ENCODE peak calls at places on chromosomes 7 and 10, in six cellular contexts. N, Y, M, K, F and L are unnamed samples.

GRCh38 chr10:103665439-103665838 is 171.9 kb downstream of the NEURL1 start:
- DNase-seq in K (no peak), F (no peak), Y (no peak), M (peak), N (no peak), L (no peak)

GRCh38 chr7:23514755-23515154 is 17.0 kb downstream of the TRA2A start:
- DNase-seq in F (no peak), N (no peak), M (no peak), Y (no peak), K (no peak), L (no peak)

GRCh38 chr10:26759008-26759407 is 61.5 kb downstream of the PDSS1 start:
- DNase-seq in Y (no peak), F (no peak), M (no peak), N (no peak), K (no peak), L (no peak)

GRCh38 chr10:17981766-17982380 is 30.2 kb downstream of the SLC39A12 start:
- DNase-seq in F (no peak), K (no peak), M (no peak), N (no peak), Y (no peak), L (peak)

GRCh38 chr7:19114591-19114855 is 2.9 kb downstream of the TWIST1 start:
- DNase-seq in K (no peak), N (no peak), F (no peak), Y (no peak), M (no peak), L (no peak)

GRCh38 chr7:28070311-28071055 is 110.1 kb downstream of the JAZF1 start:
- DNase-seq in M (no peak), K (peak), Y (no peak), N (no peak), F (no peak), L (no peak)

GRCh38 chr7:45881759-45882464 is 6.4 kb upstream of the IGFBP1 start:
- DNase-seq in K (no peak), Y (no peak), N (no peak), F (no peak), M (no peak), L (peak)

GRCh38 chr7:94374231-94374630 is 20.5 kb upstream of the COL1A2 start:
- DNase-seq in K (peak), M (peak), N (no peak), Y (peak), F (peak), L (peak)

GRCh38 chr7:16609842-16610450 is 35.6 kb downstream of the ANKMY2 start:
- DNase-seq in M (no peak), F (no peak), K (no peak), Y (no peak), N (no peak), L (no peak)

GRCh38 chr7:34523233-34523918 is 134.6 kb upstream of the NPSR1 start:
- DNase-seq in N (no peak), K (no peak), F (no peak), M (no peak), Y (no peak), L (no peak)

GRCh38 chr7:45246339-45246738 is 88.7 kb downstream of the RAMP3 start:
- DNase-seq in K (no peak), F (no peak), M (no peak), N (no peak), Y (no peak), L (no peak)

GRCh38 chr7:112410087-112410486 is 40.2 kb upstream of the IFRD1 start:
- DNase-seq in K (no peak), Y (no peak), M (no peak), F (no peak), N (no peak), L (no peak)

GRCh38 chr7:38760226-38760625 is 129.1 kb upstream of the AMPH start:
- DNase-seq in K (no peak), Y (no peak), N (no peak), M (no peak), F (no peak), L (no peak)

GRCh38 chr7:135597181-135597925 is 39.6 kb downstream of the NUP205 start:
- DNase-seq in F (no peak), K (no peak), N (no peak), M (no peak), Y (no peak), L (no peak)

GRCh38 chr7:103857435-103857834 is 132.0 kb downstream of the RELN start:
- DNase-seq in M (no peak), N (no peak), F (no peak), K (no peak), Y (no peak), L (no peak)

GRCh38 chr7:135335628-135336139 is 102.0 kb downstream of the STRA8 start:
- DNase-seq in F (peak), Y (peak), N (peak), M (peak), K (peak), L (peak)

GRCh38 chr7:46145412-46145811 is 224.3 kb upstream of the IGFBP3 start:
- DNase-seq in K (peak), N (no peak), M (no peak), F (peak), Y (no peak), L (peak)

GRCh38 chr7:37920619-37921339 is at the start of gene EPDR1:
- DNase-seq in N (no peak), F (peak), M (peak), K (peak), Y (peak), L (peak)

GRCh38 chr10:125866421-125867029 is 14.6 kb downstream of the DHX32 start:
- DNase-seq in F (no peak), Y (peak), M (no peak), K (no peak), N (no peak), L (no peak)

GRCh38 chr7:100115026-100115425 is 4.1 kb downstream of the TAF6 start:
- DNase-seq in M (no peak), N (no peak), F (no peak), Y (no peak), K (no peak), L (no peak)

GRCh38 chr10:119666709-119667004 is 15.5 kb downstream of the BAG3 start:
- DNase-seq in Y (no peak), M (no peak), F (no peak), K (no peak), N (no peak), L (no peak)

GRCh38 chr10:24503627-24504320 is 219.9 kb downstream of the ARHGAP21 start:
- DNase-seq in F (peak), Y (peak), N (peak), M (no peak), K (no peak), L (peak)

GRCh38 chr10:6221971-6222751 is 19.4 kb downstream of the PFKFB3 start:
- DNase-seq in Y (no peak), N (no peak), K (no peak), M (no peak), F (no peak), L (peak)

GRCh38 chr7:31744294-31744874 is 57.4 kb downstream of the PPP1R17 start:
- DNase-seq in F (peak), K (peak), Y (peak), N (peak), M (peak), L (peak)

GRCh38 chr10:86439544-86439943 is 72.9 kb upstream of the GRID1 start:
- DNase-seq in K (peak), M (peak), N (no peak), Y (peak), F (peak), L (no peak)

GRCh38 chr7:157699357-157700013 is 362.7 kb downstream of the DNAJB6 start:
- DNase-seq in M (no peak), N (no peak), F (no peak), K (no peak), Y (peak), L (no peak)

GRCh38 chr7:41188163-41189130 is 514.4 kb downstream of the INHBA start:
- DNase-seq in K (no peak), N (no peak), Y (no peak), F (no peak), M (no peak), L (peak)

GRCh38 chr10:113979378-113979777 is 64.3 kb upstream of the ADRB1 start:
- DNase-seq in Y (no peak), M (no peak), N (no peak), F (no peak), K (no peak), L (no peak)

GRCh38 chr7:12584940-12585339 is 14.4 kb downstream of the SCIN start:
- DNase-seq in F (no peak), M (no peak), Y (peak), N (no peak), K (no peak), L (no peak)

GRCh38 chr7:105438847-105439173 is 50.1 kb upstream of the SRPK2 start:
- DNase-seq in N (no peak), M (no peak), Y (no peak), K (no peak), F (no peak), L (no peak)
- TF ChIP-seq POLR2A in N (no peak), M (no peak), Y (no peak), K (no peak), F (no peak), L (no peak)

GRCh38 chr7:88218836-88219605 is 817 bp downstream of the SRI start:
- DNase-seq in N (no peak), F (peak), Y (peak), K (peak), M (peak), L (peak)
- TF ChIP-seq POLR2A in N (peak), F (peak), Y (peak), K (no peak), M (no peak), L (no peak)

GRCh38 chr7:155205368-155206285 is 92.1 kb upstream of the INSIG1 start:
- DNase-seq in F (peak), Y (peak), M (peak), K (peak), N (peak), L (peak)
- TF ChIP-seq POLR2A in F (peak), Y (peak), M (no peak), K (peak), N (peak), L (peak)

GRCh38 chr10:42783181-42783549 is 570 bp downstream of the BMS1 start:
- DNase-seq in Y (peak), F (no peak), M (no peak), K (no peak), N (no peak), L (peak)

GRCh38 chr10:42785759-42786158 is 3.2 kb downstream of the BMS1 start:
- DNase-seq in F (no peak), N (no peak), K (no peak), Y (no peak), M (no peak), L (no peak)

GRCh38 chr10:42782446-42783180 is at the start of gene BMS1:
- DNase-seq in N (peak), F (peak), M (peak), K (peak), Y (peak), L (peak)

GRCh38 chr10:42780456-42780855 is 2.1 kb upstream of the BMS1 start:
- DNase-seq in F (no peak), Y (no peak), M (no peak), N (no peak), K (no peak), L (no peak)

DNA sequence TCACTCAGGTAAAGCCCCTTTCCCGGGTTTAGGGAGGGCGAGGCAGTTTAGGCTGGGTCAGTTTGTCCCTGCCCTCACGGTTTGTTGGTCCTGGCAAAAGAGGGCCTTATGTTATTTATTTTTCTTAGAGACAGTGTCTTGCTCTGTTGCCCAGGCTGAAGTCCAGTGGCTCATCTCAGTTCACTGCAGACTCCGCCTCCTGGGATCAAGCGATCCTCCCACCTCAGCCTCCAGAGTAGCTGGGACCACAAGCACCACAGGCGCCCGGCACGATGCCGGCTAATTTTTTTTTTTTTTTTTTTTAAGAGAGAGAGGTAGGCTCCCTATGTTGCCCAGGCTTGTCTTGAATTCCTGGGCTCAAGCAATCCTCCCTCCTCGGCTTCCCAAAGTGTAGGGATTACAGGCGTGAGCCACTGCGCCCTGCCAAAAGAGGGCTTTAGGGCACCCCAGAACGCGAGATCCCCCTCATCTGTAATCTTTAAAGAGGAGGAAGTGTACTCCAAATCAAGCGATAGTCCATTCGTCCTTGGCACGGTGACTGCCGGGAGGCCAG is 626 bp upstream of the BMS1 start:
- DNase-seq in K (no peak), F (no peak), N (no peak), Y (peak), M (no peak), L (no peak)
- TF ChIP-seq POLR2A in K (no peak), F (no peak), N (no peak), Y (no peak), M (no peak), L (no peak)

GRCh38 chr7:74083117-74083876 is at the start of gene LIMK1:
- DNase-seq in N (peak), F (peak), M (peak), K (peak), Y (peak), L (peak)

GRCh38 chr7:74083928-74084721 is 521 bp downstream of the LIMK1 start:
- DNase-seq in M (no peak), F (no peak), N (no peak), Y (peak), K (no peak), L (peak)

GRCh38 chr7:74087791-74088453 is 4.3 kb downstream of the LIMK1 start:
- DNase-seq in N (no peak), M (no peak), Y (no peak), K (no peak), F (no peak), L (no peak)

GRCh38 chr7:74082770-74083116 is 861 bp upstream of the LIMK1 start:
- DNase-seq in N (no peak), M (no peak), K (no peak), Y (no peak), F (no peak), L (no peak)

GRCh38 chr7:74084722-74085578 is 1.3 kb downstream of the LIMK1 start:
- DNase-seq in N (no peak), M (no peak), Y (no peak), F (no peak), K (no peak), L (no peak)
- TF ChIP-seq POLR2A in N (no peak), M (no peak), Y (no peak), F (no peak), K (no peak), L (no peak)

DNA sequence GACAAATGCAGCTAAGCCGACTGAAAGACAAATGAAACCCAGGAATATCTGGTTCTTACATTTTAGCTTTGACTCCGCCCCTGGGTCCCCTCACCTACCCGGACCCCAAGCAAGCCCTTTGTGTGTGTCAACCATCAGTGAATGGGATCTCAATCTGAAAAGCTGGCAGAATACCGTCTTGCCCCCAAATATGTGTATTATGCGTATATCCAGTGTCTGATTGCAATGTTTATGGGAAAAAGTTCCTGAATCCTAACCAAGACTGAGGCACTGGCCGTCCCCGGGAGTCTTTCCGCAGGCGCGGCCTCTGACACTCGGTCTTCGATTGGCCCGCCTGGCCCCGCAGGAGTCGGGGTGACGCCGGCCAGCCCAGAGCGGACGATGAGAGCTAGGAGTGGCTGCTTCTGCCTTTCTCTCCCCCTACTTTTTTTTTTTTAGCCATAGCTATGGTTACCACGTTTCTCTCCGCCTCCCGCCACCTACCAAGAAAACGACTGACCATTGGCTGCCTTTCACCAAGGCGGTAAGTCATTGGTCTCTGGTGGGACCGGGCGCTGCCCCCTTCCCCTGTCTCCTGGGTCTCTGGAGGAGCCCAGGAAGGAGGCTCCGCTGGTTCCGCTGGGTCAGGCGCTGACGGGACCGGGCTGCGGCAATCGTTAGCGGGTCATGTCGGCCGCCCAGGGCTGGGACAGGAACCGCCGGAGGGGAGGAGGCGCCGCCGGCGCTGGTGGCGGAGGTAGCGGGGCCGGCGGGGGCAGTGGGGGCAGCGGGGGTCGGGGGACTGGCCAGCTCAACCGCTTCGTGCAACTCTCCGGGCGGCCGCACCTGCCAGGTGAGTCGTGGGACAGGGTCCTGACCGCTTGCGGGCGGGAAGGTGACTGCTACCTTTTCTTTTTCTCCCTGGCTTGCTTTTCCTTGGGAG is at the start of gene KLHDC10:
- DNase-seq in N (peak), F (peak), Y (peak), M (peak), K (peak), L (peak)
- TF ChIP-seq POLR2A in N (peak), F (peak), Y (peak), M (no peak), K (peak), L (peak)

GRCh38 chr10:63518690-63519288 is 2.4 kb upstream of the REEP3 start:
- DNase-seq in M (no peak), N (no peak), F (no peak), K (no peak), Y (no peak), L (no peak)

GRCh38 chr10:63520463-63521388 is 475 bp upstream of the REEP3 start:
- DNase-seq in K (peak), N (peak), F (peak), M (peak), Y (peak), L (peak)

GRCh38 chr10:63522129-63522687 is 1.0 kb downstream of the REEP3 start:
- DNase-seq in N (no peak), M (no peak), K (no peak), Y (no peak), F (no peak), L (no peak)

GRCh38 chr10:63523015-63523414 is 1.8 kb downstream of the REEP3 start:
- DNase-seq in F (no peak), Y (no peak), K (no peak), N (no peak), M (no peak), L (no peak)

GRCh38 chr10:63521389-63522128 is at the start of gene REEP3:
- DNase-seq in N (peak), K (peak), Y (peak), M (peak), F (peak), L (peak)
- TF ChIP-seq POLR2A in N (peak), K (peak), Y (peak), M (no peak), F (peak), L (peak)

GRCh38 chr10:7818295-7819125 is at the start of gene TAF3:
- DNase-seq in K (peak), M (peak), Y (peak), F (peak), N (peak), L (peak)
- TF ChIP-seq POLR2A in K (peak), M (no peak), Y (peak), F (peak), N (peak), L (peak)

DNA sequence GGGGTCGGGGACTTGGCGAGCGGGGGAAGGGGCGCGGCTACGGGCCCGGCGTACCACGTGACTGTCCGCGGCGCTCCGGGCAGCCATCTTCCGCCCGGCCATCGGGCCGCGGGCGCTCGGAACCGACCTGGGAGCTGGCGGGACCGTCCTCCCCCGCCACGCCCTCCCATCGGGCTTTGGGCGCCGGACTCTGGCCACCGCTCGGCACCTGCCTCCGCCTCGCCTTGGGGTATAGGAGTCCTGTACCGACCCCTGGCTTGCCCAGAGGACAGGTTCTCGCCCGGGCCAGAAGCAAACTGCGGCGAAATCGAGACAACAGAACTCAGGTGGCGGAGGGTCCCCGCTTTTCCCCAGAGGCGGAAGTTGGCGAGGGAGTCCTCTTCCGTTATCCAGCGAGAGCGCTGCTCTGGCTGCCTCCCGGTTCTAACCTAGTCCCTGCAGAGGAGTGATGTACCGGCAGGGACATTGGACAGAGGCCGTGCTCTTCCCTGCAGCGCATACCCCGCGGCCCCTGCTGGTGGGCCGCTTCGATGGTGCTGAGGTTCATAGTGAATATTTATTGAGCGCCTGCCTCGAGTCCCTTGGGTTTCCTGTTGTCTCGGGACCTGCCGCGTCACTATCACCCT is 1.2 kb upstream of the SGMS1 start:
- DNase-seq in N (peak), F (peak), Y (peak), M (peak), K (no peak), L (peak)
- TF ChIP-seq POLR2A in N (peak), F (peak), Y (peak), M (no peak), K (peak), L (peak)